ENCODE peak calls at places on chromosomes 12 and 14, in ten cellular contexts. S, K, F, V, U, O, T, Z, I and Q are unnamed samples.

GRCh38 chr14:50944647-50945413 is 547 bp upstream of the PYGL start:
- DNase-seq in V (peak; percentile 66), U (peak; percentile 2), S (peak; percentile 55), F (peak; percentile 51), Z (no peak), I (peak; percentile 4), T (peak; percentile 67), K (peak; percentile 35), O (peak; percentile 14), Q (peak; percentile 67)

GRCh38 chr12:43758247-43758727 is 303 bp downstream of the PUS7L start:
- DNase-seq in V (no peak), F (peak; percentile 31), I (peak; percentile 21), O (no peak), U (peak; percentile 18), Z (no peak), S (peak; percentile 51), K (peak; percentile 49), T (peak; percentile 44), Q (peak; percentile 66)

GRCh38 chr12:31118831-31119530 is 45.3 kb downstream of the DDX11 start:
- DNase-seq in O (peak; percentile 85), V (no peak), S (no peak), Z (peak; percentile 33), T (peak; percentile 25), K (peak; percentile 45), U (peak; percentile 29), F (no peak), I (peak; percentile 39), Q (peak; percentile 6)

GRCh38 chr12:849192-849527 is 96.8 kb downstream of the WNK1 start:
- DNase-seq in S (no peak), Z (no peak), K (no peak), V (no peak), T (no peak), U (no peak), F (no peak), O (no peak), I (no peak), Q (no peak)

GRCh38 chr12:1527789-1528188 is 66.6 kb downstream of the FBXL14 start:
- DNase-seq in Z (no peak), T (peak; percentile 98), S (peak; percentile 87), F (peak; percentile 55), O (no peak), I (no peak), V (no peak), U (no peak), K (no peak), Q (no peak)

GRCh38 chr14:50846171-50846880 is 15.4 kb upstream of the NIN start:
- DNase-seq in F (peak; percentile 67), I (no peak), T (peak; percentile 95), S (peak; percentile 95), U (no peak), K (no peak), V (no peak), O (no peak), Z (no peak), Q (no peak)

GRCh38 chr14:47675489-47676300 is at the start of gene MDGA2:
- DNase-seq in I (no peak), O (no peak), Z (no peak), T (no peak), F (no peak), S (peak; percentile 49), U (peak; percentile 10), K (no peak), V (no peak), Q (no peak)

GRCh38 chr14:71410578-71411279 is 503.5 kb downstream of the PCNX1 start:
- DNase-seq in S (no peak), T (no peak), F (peak; percentile 21), I (no peak), K (no peak), O (no peak), U (no peak), Z (no peak), V (no peak), Q (no peak)

GRCh38 chr14:51929156-51929555 is 60.2 kb upstream of the RTRAF start:
- DNase-seq in U (no peak), F (peak; percentile 55), Z (no peak), T (peak; percentile 27), O (no peak), K (no peak), I (no peak), S (peak; percentile 70), V (no peak), Q (no peak)

GRCh38 chr12:123055281-123055766 is 74.8 kb downstream of the ARL6IP4 start:
- DNase-seq in T (no peak), S (peak; percentile 21), F (no peak), Z (no peak), K (no peak), V (no peak), I (no peak), O (peak; percentile 92), U (no peak), Q (no peak)

GRCh38 chr12:58026892-58027891 is 85.8 kb downstream of the ATP23 start:
- DNase-seq in O (no peak), V (no peak), U (no peak), I (no peak), F (peak; percentile 39), K (no peak), Z (no peak), T (no peak), S (peak; percentile 70), Q (no peak)

GRCh38 chr12:108047130-108047550 is 81.9 kb upstream of the WSCD2 start:
- DNase-seq in V (peak; percentile 63), S (no peak), I (no peak), O (no peak), T (no peak), K (no peak), U (no peak), Z (peak; percentile 7), F (peak; percentile 22), Q (peak; percentile 6)

GRCh38 chr12:97745406-97746101 is 282.9 kb downstream of the RMST start:
- DNase-seq in F (no peak), I (no peak), S (peak; percentile 40), T (no peak), U (no peak), Z (no peak), V (no peak), K (no peak), O (no peak), Q (no peak)

GRCh38 chr12:7609480-7609879 is 56.2 kb downstream of the APOBEC1 start:
- DNase-seq in Z (no peak), O (no peak), U (no peak), T (peak; percentile 46), I (no peak), S (no peak), K (no peak), F (peak; percentile 33), V (no peak), Q (peak; percentile 62)

GRCh38 chr12:104547239-104547638 is 90.5 kb downstream of the CHST11 start:
- DNase-seq in T (no peak), V (no peak), F (no peak), U (no peak), K (no peak), S (no peak), Z (no peak), O (no peak), I (no peak), Q (no peak)

GRCh38 chr12:131327521-131328488 is 374.1 kb downstream of the ADGRD1 start:
- DNase-seq in V (no peak), Z (no peak), S (no peak), K (no peak), F (no peak), I (no peak), U (no peak), T (no peak), O (no peak), Q (no peak)

GRCh38 chr14:78071016-78071549 is 99.1 kb upstream of the NRXN3 start:
- DNase-seq in I (no peak), K (no peak), Z (no peak), V (no peak), S (no peak), T (no peak), O (no peak), F (no peak), U (no peak), Q (no peak)

GRCh38 chr14:75018684-75019083 is 16.0 kb downstream of the EIF2B2 start:
- DNase-seq in V (no peak), K (no peak), F (no peak), S (no peak), Z (no peak), T (no peak), U (no peak), O (no peak), I (no peak), Q (no peak)

GRCh38 chr14:101834387-101835165 is 73.1 kb downstream of the PPP2R5C start:
- DNase-seq in S (peak; percentile 14), I (no peak), Z (no peak), T (no peak), K (no peak), F (peak; percentile 26), V (no peak), U (no peak), O (no peak), Q (no peak)